ENCODE peak calls at places on chromosomes 1 and 21, in eight cellular contexts. J is breast epithelium, I is A549, W is sigmoid colon, Y is HCT116, V is heart left ventricle, U is transverse colon, G is uterus. E is an unnamed sample. For H3K4me1, the result is how much of the 10 kb centered on the place peaks cover.

GRCh38 chr1:185861630-185862029 is 127.4 kb downstream of the HMCN1 start:
- DNase-seq in U (no peak), W (no peak), Y (no peak), G (no peak), J (no peak), I (no peak), V (no peak), E (no peak)

GRCh38 chr1:83632906-83633305 is 366.0 kb downstream of the TTLL7 start:
- DNase-seq in U (no peak), J (no peak), I (no peak), G (no peak), Y (no peak), W (no peak), V (no peak), E (no peak)

GRCh38 chr1:218259800-218260199 is 25.3 kb upstream of the RRP15 start:
- DNase-seq in W (no peak), U (no peak), V (no peak), Y (peak), I (peak), J (no peak), G (no peak), E (no peak)

GRCh38 chr1:160567858-160568682 is 11.2 kb downstream of the CD84 start:
- DNase-seq in W (no peak), Y (no peak), V (no peak), J (no peak), G (no peak), I (no peak), U (peak), E (no peak)

GRCh38 chr1:226119169-226119568 is 56.7 kb downstream of the H3-3A start:
- DNase-seq in Y (no peak), I (no peak), U (no peak), W (no peak), V (no peak), G (no peak), J (no peak), E (no peak)

GRCh38 chr1:48869116-48869893 is 92.6 kb upstream of the BEND5 start:
- DNase-seq in V (no peak), J (peak), Y (no peak), U (no peak), G (no peak), W (no peak), I (no peak), E (no peak)

GRCh38 chr1:208178091-208178529 is 66.1 kb downstream of the PLXNA2 start:
- DNase-seq in W (no peak), J (no peak), I (no peak), G (no peak), Y (no peak), V (no peak), U (peak), E (no peak)

GRCh38 chr1:72845342-72845741 is 563.0 kb upstream of the NEGR1 start:
- DNase-seq in U (no peak), J (no peak), V (no peak), I (no peak), G (no peak), W (no peak), Y (no peak), E (no peak)

GRCh38 chr1:64826991-64827390 is 82.1 kb downstream of the RAVER2 start:
- DNase-seq in V (no peak), G (no peak), I (no peak), U (no peak), W (no peak), Y (no peak), J (no peak), E (no peak)

GRCh38 chr1:55232448-55233148 is 17.4 kb upstream of the USP24 start:
- DNase-seq in V (no peak), W (no peak), J (no peak), I (no peak), G (no peak), U (no peak), Y (no peak), E (no peak)

GRCh38 chr1:21966247-21967000 is 10.4 kb upstream of the CELA3B start:
- DNase-seq in I (no peak), J (no peak), G (no peak), V (no peak), Y (no peak), U (no peak), W (peak), E (no peak)

GRCh38 chr1:148388260-148389026 is 94.7 kb downstream of the PPIAL4G start:
- DNase-seq in G (peak), W (peak), U (peak), J (peak), Y (peak), I (peak), V (peak), E (peak)

GRCh38 chr1:28087614-28088167 is 719 bp downstream of the EYA3 start:
- DNase-seq in U (no peak), J (no peak), G (no peak), W (no peak), V (no peak), Y (no peak), I (no peak), E (no peak)

GRCh38 chr1:18105196-18105595 is 2.4 kb upstream of the IGSF21 start:
- DNase-seq in G (no peak), V (no peak), I (no peak), J (no peak), U (no peak), W (no peak), Y (no peak), E (no peak)

GRCh38 chr1:224433671-224434446 is 738 bp downstream of the WDR26 start:
- DNase-seq in W (peak), U (peak), J (peak), Y (no peak), G (peak), V (peak), I (peak), E (peak)

GRCh38 chr1:201349091-201349490 is 28.4 kb downstream of the TNNT2 start:
- DNase-seq in U (no peak), Y (no peak), V (peak), J (no peak), I (no peak), G (no peak), W (no peak), E (no peak)

GRCh38 chr1:106798991-106799390 is 257.5 kb upstream of the PRMT6 start:
- DNase-seq in V (no peak), G (no peak), I (no peak), Y (no peak), U (no peak), J (no peak), W (no peak), E (no peak)

GRCh38 chr1:97758589-97759057 is 162.2 kb downstream of the DPYD start:
- DNase-seq in G (no peak), I (no peak), Y (no peak), V (no peak), W (no peak), J (no peak), U (no peak), E (no peak)

GRCh38 chr1:26318338-26319064 is 743 bp downstream of the CD52 start:
- DNase-seq in W (peak), V (peak), G (no peak), I (no peak), U (peak), J (no peak), Y (no peak), E (peak)

GRCh38 chr1:66267211-66267940 is 266.6 kb upstream of the SGIP1 start:
- DNase-seq in I (no peak), G (no peak), Y (no peak), W (no peak), U (no peak), V (no peak), J (no peak), E (no peak)

GRCh38 chr21:35227774-35228173 is 178.7 kb upstream of the RUNX1 start:
- DNase-seq in I (no peak), J (no peak), Y (no peak), W (no peak), U (peak), V (no peak), G (no peak), E (peak)

GRCh38 chr1:23772049-23772853 is 6.0 kb upstream of the PITHD1 start:
- DNase-seq in I (peak), J (peak), G (peak), V (peak), U (peak), W (peak), Y (peak), E (peak)

GRCh38 chr1:200891774-200892157 is 2.9 kb upstream of the INAVA start:
- DNase-seq in U (peak), G (no peak), W (peak), J (no peak), Y (no peak), I (no peak), V (no peak), E (no peak)

GRCh38 chr1:92949937-92950817 is 11.1 kb downstream of the DIPK1A start:
- DNase-seq in W (no peak), I (peak), G (no peak), U (no peak), V (no peak), Y (no peak), J (no peak), E (no peak)

GRCh38 chr1:19067187-19067911 is 110.9 kb upstream of the IFFO2 start:
- DNase-seq in I (no peak), V (no peak), W (no peak), J (peak), Y (no peak), G (no peak), U (peak), E (no peak)

GRCh38 chr21:35234725-35235124 is 185.6 kb upstream of the RUNX1 start:
- DNase-seq in I (no peak), Y (no peak), U (no peak), J (no peak), W (no peak), V (no peak), G (no peak), E (no peak)

GRCh38 chr1:8368956-8369639 is 51.2 kb downstream of the SLC45A1 start:
- DNase-seq in J (no peak), W (no peak), I (no peak), G (peak), Y (no peak), U (no peak), V (peak), E (peak)
- H3K4me1 ChIP-seq in J (under half), W (half or more), I (under half), G (under half), Y (under half), U (half or more), V (half or more), E (half or more)

DNA sequence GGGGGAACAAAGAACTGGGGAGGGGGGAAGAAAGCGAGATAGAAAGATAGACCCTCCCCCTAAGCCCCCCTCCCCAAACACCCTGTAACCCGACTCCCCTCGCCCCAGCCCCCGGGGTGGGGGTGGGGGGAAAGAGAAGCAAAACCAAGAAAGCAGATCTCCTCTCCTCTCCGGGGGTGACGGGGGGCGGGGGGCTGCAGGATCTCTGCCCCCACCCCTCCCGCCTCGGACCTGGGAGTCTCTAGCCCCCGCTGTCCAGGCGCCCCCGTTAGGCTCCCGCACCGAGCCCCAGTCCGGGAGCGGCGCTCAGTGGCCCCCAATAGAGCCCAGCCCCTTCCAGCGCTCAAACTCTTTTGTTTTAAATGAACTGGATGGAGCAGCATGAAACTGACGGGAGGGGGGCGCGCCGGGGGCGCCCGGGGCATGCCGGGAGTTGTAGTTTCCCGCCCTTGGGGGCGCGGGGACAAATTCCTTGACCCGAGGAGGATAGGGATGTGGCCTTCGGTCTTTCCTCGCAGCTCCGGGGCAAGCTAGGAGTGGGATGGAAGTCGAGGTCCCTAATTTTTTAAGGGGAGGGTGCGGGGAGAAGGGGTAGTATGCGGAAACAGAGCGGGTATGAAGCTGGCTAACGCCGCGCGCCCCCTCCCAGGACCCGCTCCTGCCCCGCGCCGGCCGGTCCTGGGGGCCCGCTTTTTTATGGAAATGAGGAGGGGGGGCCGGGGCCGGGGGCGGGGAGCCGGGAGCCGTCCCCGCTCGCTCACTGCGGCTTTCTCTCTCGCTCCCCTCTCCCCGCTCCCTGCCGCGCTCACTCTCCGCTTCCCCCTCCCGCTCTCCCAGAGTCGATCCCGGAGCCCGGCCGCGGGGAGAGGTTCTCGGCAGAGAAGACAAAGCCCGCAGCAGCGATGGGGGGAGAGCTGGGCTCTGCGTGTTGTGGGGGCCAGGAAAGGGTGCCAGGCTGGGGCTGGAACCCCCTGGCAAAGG is at the start of gene MEX3A:
- DNase-seq in G (peak), U (peak), I (peak), Y (no peak), J (peak), V (peak), W (peak), E (peak)
- TF ChIP-seq POLR2A in G (no peak), U (no peak), I (peak), Y (no peak), J (no peak), V (no peak), W (no peak), E (no peak)

DNA sequence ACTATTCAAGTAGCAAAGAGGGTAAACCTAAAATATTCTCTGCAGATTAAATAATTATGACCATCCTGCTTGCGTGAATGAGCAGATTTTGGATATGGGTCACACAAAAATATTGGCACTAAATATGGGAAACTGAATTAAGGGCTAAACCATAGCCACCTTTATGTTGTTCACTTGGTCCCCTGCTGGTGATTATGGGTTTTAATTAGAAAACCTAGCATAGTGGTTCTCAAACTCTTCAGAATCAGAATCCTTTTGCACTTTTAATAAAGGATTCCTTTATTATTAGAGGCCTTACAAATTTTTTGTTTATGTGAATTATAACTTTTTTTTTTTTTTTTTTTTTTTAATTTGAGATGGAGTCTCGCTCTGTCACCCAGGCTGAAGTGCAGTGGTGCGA is 38.5 kb upstream of the ZNHIT6 start:
- DNase-seq in I (no peak), V (no peak), W (no peak), Y (no peak), G (no peak), J (no peak), U (no peak), E (no peak)
- TF ChIP-seq CTCF in I (no peak), V (no peak), W (no peak), Y (no peak), G (no peak), J (no peak), U (no peak), E (no peak)

GRCh38 chr1:51073456-51073855 is 28.6 kb upstream of the C1orf185 start:
- DNase-seq in W (no peak), Y (no peak), I (no peak), U (no peak), G (no peak), J (no peak), V (no peak), E (no peak)
- H3K4me1 ChIP-seq in W (under half), Y (under half), I (under half), U (under half), G (under half), J (under half), V (under half), E (under half)